ENCODE peak calls at places on chromosomes 11 and 22, in four cellular contexts. G, C, A and Z are unnamed samples.

GRCh38 chr11:2395856-2396255 is 4.7 kb upstream of the TSSC4 start:
- DNase-seq in C (no peak), G (no peak), A (no peak), Z (no peak)

GRCh38 chr11:101083334-101083733 is 46.3 kb downstream of the PGR start:
- DNase-seq in A (no peak), G (no peak), C (no peak), Z (no peak)

GRCh38 chr22:37715760-37716159 is 18.9 kb downstream of the TRIOBP start:
- DNase-seq in A (no peak), C (no peak), G (no peak), Z (no peak)

GRCh38 chr11:118878187-118878586 is 5.5 kb upstream of the CXCR5 start:
- DNase-seq in G (no peak), C (no peak), A (no peak), Z (no peak)

GRCh38 chr11:76102772-76103171 is 103.5 kb downstream of the WNT11 start:
- DNase-seq in C (no peak), A (no peak), G (no peak), Z (no peak)

GRCh38 chr11:118918128-118918685 is 7.5 kb downstream of the BCL9L start:
- DNase-seq in A (peak), C (peak), G (peak), Z (no peak)

GRCh38 chr11:36404831-36405230 is 105.2 kb downstream of the TRAF6 start:
- DNase-seq in G (no peak), A (no peak), C (no peak), Z (no peak)

GRCh38 chr11:115566185-115566765 is 62.1 kb upstream of the CADM1 start:
- DNase-seq in G (no peak), A (no peak), C (no peak), Z (no peak)

GRCh38 chr22:29146101-29146560 is 59.6 kb upstream of the EMID1 start:
- DNase-seq in G (no peak), A (no peak), C (no peak), Z (no peak)

GRCh38 chr11:77448269-77448668 is 25.6 kb downstream of the PAK1 start:
- DNase-seq in A (no peak), G (no peak), C (no peak), Z (no peak)

GRCh38 chr11:78420255-78420764 is 2.7 kb upstream of the GAB2 start:
- DNase-seq in C (peak), G (peak), A (peak), Z (no peak)

GRCh38 chr11:3169952-3170755 is 5.0 kb upstream of the OSBPL5 start:
- DNase-seq in A (no peak), C (no peak), G (no peak), Z (no peak)